ENCODE peak calls at places on chromosomes 16 and 17, in four cellular contexts. H is SK-N-SH, L is GM23338, Z is stomach. O is an unnamed sample.
A peak's percentile ranks its signal among the peaks of the same experiment; 100 is the strongest.

GRCh38 chr16:57373117-57373947 is 1.0 kb downstream of the CX3CL1 start:
- DNase-seq in Z (no peak), L (no peak), H (no peak), O (no peak)

GRCh38 chr17:64502021-64502420 is 4.1 kb downstream of the DDX5 start:
- DNase-seq in L (no peak), Z (no peak), H (no peak), O (no peak)

GRCh38 chr17:64282753-64283080 is 19.7 kb upstream of the TEX2 start:
- DNase-seq in H (no peak), Z (no peak), L (no peak), O (no peak)

GRCh38 chr16:31082368-31083045 is 6.2 kb downstream of the PRSS53 start:
- DNase-seq in L (no peak), Z (no peak), H (no peak), O (peak; percentile 57)

GRCh38 chr16:57736419-57737281 is 1.1 kb downstream of the KATNB1 start:
- DNase-seq in L (peak; percentile 73), Z (peak; percentile 46), H (peak; percentile 62), O (peak; percentile 84)

GRCh38 chr17:19705771-19706770 is 10.3 kb downstream of the SLC47A2 start:
- DNase-seq in L (no peak), Z (no peak), H (no peak), O (no peak)

GRCh38 chr17:731943-732787 is at the start of gene TLCD3A:
- DNase-seq in L (peak; percentile 71), H (peak; percentile 95), Z (peak; percentile 87), O (peak; percentile 84)

GRCh38 chr17:83176956-83177583 is 97.7 kb downstream of the METRNL start:
- DNase-seq in L (no peak), Z (no peak), H (no peak), O (no peak)

GRCh38 chr16:53090591-53091507 is 36.1 kb downstream of the CHD9 start:
- DNase-seq in H (peak; percentile 29), Z (peak; percentile 71), L (no peak), O (peak; percentile 92)

GRCh38 chr17:56699186-56699895 is 105.8 kb downstream of the NOG start:
- DNase-seq in L (peak; percentile 80), Z (peak; percentile 32), H (peak; percentile 38), O (no peak)

GRCh38 chr16:87457051-87457611 is 35.7 kb downstream of the ZCCHC14 start:
- DNase-seq in Z (no peak), L (no peak), H (peak; percentile 36), O (no peak)

GRCh38 chr17:3691539-3692166 is 4.3 kb downstream of the P2RX5 start:
- DNase-seq in H (no peak), Z (no peak), L (peak; percentile 66), O (no peak)

GRCh38 chr16:27642753-27643152 is 92.8 kb downstream of the KATNIP start:
- DNase-seq in H (no peak), L (peak; percentile 64), Z (no peak), O (no peak)

GRCh38 chr16:57209780-57210179 is 23.7 kb downstream of the RSPRY1 start:
- DNase-seq in H (no peak), Z (no peak), L (no peak), O (no peak)

GRCh38 chr16:56910114-56910511 is 21.8 kb upstream of the HERPUD1 start:
- DNase-seq in H (no peak), L (no peak), Z (no peak), O (no peak)

GRCh38 chr16:1613240-1613639 is 1.1 kb downstream of the CRAMP1 start:
- DNase-seq in Z (no peak), L (peak; percentile 32), H (no peak), O (no peak)

GRCh38 chr17:39863244-39863917 is 731 bp downstream of the IKZF3 start:
- DNase-seq in L (no peak), H (no peak), Z (no peak), O (no peak)

GRCh38 chr16:21684199-21684598 is 20.4 kb downstream of the OTOA start:
- DNase-seq in H (peak; percentile 42), Z (no peak), L (peak; percentile 72), O (no peak)

GRCh38 chr17:82463881-82464566 is 5.5 kb downstream of the NARF start:
- DNase-seq in L (no peak), H (no peak), Z (no peak), O (no peak)

GRCh38 chr17:80218391-80218790 is 1.7 kb downstream of the SGSH start:
- DNase-seq in H (no peak), L (no peak), Z (no peak), O (no peak)

GRCh38 chr17:76707985-76708807 is 2.6 kb downstream of the MXRA7 start:
- DNase-seq in L (peak; percentile 93), Z (no peak), H (peak; percentile 52), O (no peak)

GRCh38 chr17:80133626-80133970 is 13.3 kb downstream of the EIF4A3 start:
- DNase-seq in H (no peak), Z (no peak), L (no peak), O (no peak)

GRCh38 chr16:74999683-75000480 is 1.1 kb downstream of the ZNRF1 start:
- DNase-seq in H (peak; percentile 74), L (peak; percentile 80), Z (peak; percentile 65), O (peak; percentile 91)

GRCh38 chr16:85029981-85030381 is 2.4 kb downstream of the KIAA0513 start:
- DNase-seq in L (no peak), Z (no peak), H (no peak), O (no peak)

GRCh38 chr16:85029413-85029794 is 1.8 kb downstream of the KIAA0513 start:
- DNase-seq in L (no peak), H (peak; percentile 45), Z (no peak), O (no peak)

GRCh38 chr16:85033153-85033552 is 5.6 kb downstream of the KIAA0513 start:
- DNase-seq in Z (no peak), H (no peak), L (no peak), O (no peak)

GRCh38 chr16:85028638-85029412 is 1.2 kb downstream of the KIAA0513 start:
- DNase-seq in H (no peak), Z (peak; percentile 84), L (no peak), O (peak; percentile 87)

DNA sequence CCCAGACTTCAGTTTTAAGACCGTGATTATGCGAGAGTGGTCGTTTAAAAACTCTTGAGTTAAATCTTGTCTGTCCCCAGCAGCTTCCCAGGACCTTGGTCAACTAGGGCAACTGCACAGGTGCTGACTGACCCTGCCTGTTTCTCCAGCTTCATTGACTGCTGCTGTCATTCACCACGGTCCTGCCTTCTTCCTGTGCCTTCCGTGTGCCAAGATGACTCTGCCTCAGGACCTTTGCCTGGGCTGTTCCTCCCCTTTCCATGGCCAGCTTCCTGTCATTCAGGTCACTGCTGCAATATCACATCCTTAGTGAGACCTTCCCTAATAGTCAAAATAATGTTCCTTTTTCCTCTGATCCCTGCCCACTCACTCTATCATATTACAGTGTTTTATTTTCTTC is 3.9 kb downstream of the KIAA0513 start:
- DNase-seq in L (no peak), Z (no peak), H (no peak), O (no peak)
- TF ChIP-seq CTCF in L (no peak), Z (no peak), H (no peak), O (no peak)

GRCh38 chr17:14057591-14057990 is 11.7 kb upstream of the COX10 start:
- DNase-seq in L (no peak), Z (no peak), H (no peak), O (no peak)

GRCh38 chr17:14051692-14052091 is 17.6 kb upstream of the COX10 start:
- DNase-seq in L (no peak), Z (no peak), H (peak; percentile 21), O (no peak)

GRCh38 chr17:14050616-14051015 is 18.7 kb upstream of the COX10 start:
- DNase-seq in H (no peak), Z (no peak), L (no peak), O (no peak)

GRCh38 chr17:14048169-14048568 is 21.1 kb upstream of the COX10 start:
- DNase-seq in L (peak; percentile 70), Z (no peak), H (peak; percentile 33), O (no peak)

GRCh38 chr17:14052886-14053615 is 16.3 kb upstream of the COX10 start:
- DNase-seq in H (no peak), L (no peak), Z (no peak), O (no peak)
- TF ChIP-seq POLR2AphosphoS5 in H (no peak), L (no peak), Z (no peak), O (no peak)

GRCh38 chr17:21302711-21303425 is 18.4 kb downstream of the MAP2K3 start:
- DNase-seq in Z (no peak), L (no peak), H (peak; percentile 52), O (peak; percentile 81)
- H3K36me3 ChIP-seq in Z (peaks cover 82% of the 10 kb centered on the region), L (peaks cover 4% of the 10 kb centered on the region), H (peaks cover 38% of the 10 kb centered on the region), O (peaks cover 5% of the 10 kb centered on the region)

DNA sequence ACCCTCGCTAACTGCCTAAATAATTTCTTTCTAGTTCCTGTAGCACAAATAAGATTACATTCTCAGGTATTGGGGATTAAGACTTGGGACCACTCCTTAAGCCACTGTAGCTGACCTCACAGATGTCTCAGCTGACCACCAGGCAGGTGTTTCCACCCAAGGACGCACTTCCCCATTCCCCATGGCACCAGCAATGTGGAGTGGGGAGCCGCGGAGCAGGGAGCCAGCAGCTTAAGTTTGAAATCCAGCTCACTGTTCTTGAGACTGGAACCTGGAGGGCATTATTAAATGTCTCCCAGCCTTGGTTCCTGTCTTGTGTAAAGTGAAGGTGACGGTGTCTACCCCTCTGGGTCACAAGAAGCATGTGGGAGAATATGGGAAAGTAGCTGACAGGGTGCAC is 249.4 kb upstream of the CACNG5 start:
- DNase-seq in H (no peak), L (no peak), Z (no peak), O (no peak)
- TF ChIP-seq CTCF in H (no peak), L (no peak), Z (no peak), O (no peak)

GRCh38 chr16:5078626-5079025 is 7.0 kb downstream of the ALG1 start:
- DNase-seq in L (no peak), H (no peak), Z (no peak), O (no peak)
- TF ChIP-seq POLR2AphosphoS5 in L (no peak), H (no peak), Z (no peak), O (no peak)

GRCh38 chr16:28822520-28823290 is at the start of gene ATXN2L:
- DNase-seq in Z (peak; percentile 94), L (peak; percentile 94), H (peak; percentile 93), O (peak; percentile 99)

GRCh38 chr16:28823291-28823718 is 506 bp downstream of the ATXN2L start:
- DNase-seq in Z (no peak), H (no peak), L (peak; percentile 14), O (no peak)

GRCh38 chr16:28824548-28824973 is 1.8 kb downstream of the ATXN2L start:
- DNase-seq in H (no peak), Z (no peak), L (no peak), O (no peak)

GRCh38 chr16:28823719-28824547 is 1.1 kb downstream of the ATXN2L start:
- DNase-seq in L (peak; percentile 98), H (peak; percentile 96), Z (peak; percentile 95), O (peak; percentile 97)

GRCh38 chr16:28826141-28826540 is 3.3 kb downstream of the ATXN2L start:
- DNase-seq in Z (no peak), L (no peak), H (no peak), O (no peak)
- H3K36me3 ChIP-seq in Z (peaks cover 46% of the 10 kb centered on the region), L (peaks cover 62% of the 10 kb centered on the region), H (peaks cover 51% of the 10 kb centered on the region), O (peaks cover 63% of the 10 kb centered on the region)